ENCODE peak calls at places on chromosomes 12 and 14, in four cellular contexts. U, H, C and T are unnamed samples.

GRCh38 chr12:27841392-27841882 is 61.4 kb upstream of the MANSC4 start:
- DNase-seq in H (no peak), U (no peak), C (peak), T (no peak)

GRCh38 chr12:103728323-103728722 is 112.7 kb downstream of the NT5DC3 start:
- DNase-seq in U (no peak), C (peak), H (no peak), T (no peak)

GRCh38 chr14:35331605-35332516 is 39.7 kb downstream of the PSMA6 start:
- DNase-seq in C (no peak), U (no peak), H (peak), T (peak)

GRCh38 chr12:79690606-79691298 is at the start of gene PAWR:
- DNase-seq in C (no peak), H (peak), U (peak), T (peak)

GRCh38 chr12:2431810-2432209 is 363.0 kb upstream of the FKBP4 start:
- DNase-seq in H (no peak), U (no peak), C (peak), T (no peak)

GRCh38 chr12:1591029-1591428 is 3.4 kb downstream of the FBXL14 start:
- DNase-seq in U (no peak), H (no peak), C (no peak), T (no peak)

GRCh38 chr14:76937181-76938091 is 91.1 kb downstream of the IRF2BPL start:
- DNase-seq in U (peak), C (peak), H (peak), T (peak)

GRCh38 chr14:105484069-105484996 is 2.4 kb upstream of the CRIP1 start:
- DNase-seq in H (no peak), C (no peak), U (no peak), T (no peak)

GRCh38 chr14:91414475-91415342 is 2.9 kb downstream of the CCDC88C start:
- DNase-seq in C (no peak), U (no peak), H (peak), T (no peak)

GRCh38 chr14:21092147-21093011 is 6.1 kb downstream of the ZNF219 start:
- DNase-seq in C (peak), U (peak), H (peak), T (peak)

GRCh38 chr14:34251662-34252061 is 210.4 kb downstream of the SPTSSA start:
- DNase-seq in U (no peak), H (no peak), C (no peak), T (no peak)

GRCh38 chr12:98820005-98820404 is 174.9 kb downstream of the APAF1 start:
- DNase-seq in H (no peak), C (no peak), U (no peak), T (no peak)

GRCh38 chr12:6643569-6644256 is 3.5 kb downstream of the ACRBP start:
- DNase-seq in U (no peak), H (no peak), C (peak), T (no peak)

GRCh38 chr12:116955382-116956021 is 44.8 kb downstream of the FBXW8 start:
- DNase-seq in H (peak), C (peak), U (no peak), T (peak)

GRCh38 chr12:80031229-80031628 is 68.1 kb upstream of the OTOGL start:
- DNase-seq in H (no peak), U (no peak), C (no peak), T (no peak)

GRCh38 chr14:51367600-51367931 is 127.5 kb downstream of the TMX1 start:
- DNase-seq in C (no peak), U (no peak), H (no peak), T (no peak)

GRCh38 chr14:75769047-75769685 is 108.1 kb downstream of the TTLL5 start:
- DNase-seq in H (peak), U (no peak), C (no peak), T (no peak)

GRCh38 chr14:52724360-52724644 is 5.7 kb upstream of the STYX start:
- DNase-seq in C (no peak), U (no peak), H (no peak), T (no peak)

GRCh38 chr12:28313631-28314030 is 123.4 kb downstream of the CCDC91 start:
- DNase-seq in U (no peak), C (no peak), H (peak), T (no peak)

GRCh38 chr14:96053600-96054381 is 14.6 kb downstream of the C14orf132 start:
- DNase-seq in U (peak), H (peak), C (no peak), T (peak)

GRCh38 chr12:115396567-115396966 is 712.6 kb upstream of the TBX3 start:
- DNase-seq in C (no peak), U (no peak), H (no peak), T (no peak)

GRCh38 chr14:96246535-96246839 is 9.5 kb upstream of the BDKRB1 start:
- DNase-seq in H (peak), C (peak), U (no peak), T (no peak)

GRCh38 chr12:95615735-95616134 is 64.5 kb upstream of the USP44 start:
- DNase-seq in H (no peak), U (peak), C (no peak), T (peak)

GRCh38 chr14:37594916-37595808 is at the start of the genes FOXA1 and TTC6:
- DNase-seq in C (no peak), U (peak), H (peak), T (peak)

GRCh38 chr12:100375023-100375737 is 18.3 kb downstream of the SLC17A8 start:
- DNase-seq in C (no peak), H (peak), U (peak), T (peak)

GRCh38 chr12:32159925-32160324 is 53.3 kb downstream of the BICD1 start:
- DNase-seq in H (no peak), U (no peak), C (no peak), T (peak)